ENCODE peak calls at places on chromosomes 13 and 19, in four cellular contexts. G, Y, I and F are unnamed samples.
A peak's percentile ranks its signal among the peaks of the same experiment; 100 is the strongest.

GRCh38 chr19:45518469-45518826 is 11.2 kb downstream of the VASP start:
- DNase-seq in G (no peak), Y (no peak), I (no peak), F (no peak)

GRCh38 chr13:113032291-113032690 is 63.3 kb downstream of the MCF2L start:
- DNase-seq in G (no peak), I (no peak), Y (no peak), F (no peak)

GRCh38 chr13:50989476-50989875 is 79.9 kb downstream of the RNASEH2B start:
- DNase-seq in G (no peak), Y (no peak), I (no peak), F (peak; percentile 13)

GRCh38 chr13:89514534-89515312 is 1832.8 kb upstream of the MIR17HG start:
- DNase-seq in Y (no peak), I (no peak), G (no peak), F (peak; percentile 80)

GRCh38 chr19:55778331-55778730 is 9.4 kb downstream of the RFPL4AL1 start:
- DNase-seq in I (no peak), G (peak; percentile 73), Y (no peak), F (no peak)

GRCh38 chr19:15897738-15898276 is at the start of gene CYP4F2:
- DNase-seq in I (no peak), G (no peak), Y (no peak), F (no peak)

GRCh38 chr13:111117289-111117688 is 2.2 kb downstream of the ARHGEF7 start:
- DNase-seq in I (peak; percentile 51), Y (no peak), G (no peak), F (no peak)

GRCh38 chr19:2477732-2478191 is 1.8 kb downstream of the GADD45B start:
- DNase-seq in I (peak; percentile 67), Y (peak; percentile 27), G (peak; percentile 67), F (peak; percentile 58)

GRCh38 chr19:33295621-33296472 is 6.5 kb downstream of the CEBPA start:
- DNase-seq in I (no peak), G (no peak), Y (no peak), F (no peak)

GRCh38 chr13:83752141-83752540 is 130.1 kb downstream of the SLITRK1 start:
- DNase-seq in I (peak; percentile 38), Y (no peak), G (no peak), F (peak; percentile 73)

GRCh38 chr13:22903925-22904324 is 276.9 kb upstream of the SGCG start:
- DNase-seq in G (no peak), Y (no peak), I (no peak), F (no peak)

GRCh38 chr19:16359964-16360363 is 35.3 kb downstream of the KLF2 start:
- DNase-seq in I (no peak), G (no peak), Y (no peak), F (no peak)

GRCh38 chr13:67736646-67737420 is 506.7 kb upstream of the PCDH9 start:
- DNase-seq in I (peak; percentile 86), Y (no peak), G (peak; percentile 66), F (peak; percentile 90)

GRCh38 chr19:1396019-1396767 is 5.1 kb downstream of the GAMT start:
- DNase-seq in I (no peak), G (peak; percentile 71), Y (no peak), F (no peak)

GRCh38 chr13:24887759-24888158 is 123.8 kb downstream of the RNF17 start:
- DNase-seq in I (no peak), Y (no peak), G (no peak), F (no peak)

GRCh38 chr19:1000095-1000494 is at the start of gene GRIN3B:
- DNase-seq in I (peak; percentile 87), Y (peak; percentile 60), G (peak; percentile 86), F (peak; percentile 44)

GRCh38 chr19:31352782-31353651 is 3.8 kb upstream of the TSHZ3 start:
- DNase-seq in G (no peak), Y (no peak), I (no peak), F (peak; percentile 19)

GRCh38 chr19:48372904-48373303 is 8.7 kb downstream of the SYNGR4 start:
- DNase-seq in I (no peak), Y (no peak), G (no peak), F (no peak)

GRCh38 chr19:5696196-5697021 is 6.3 kb downstream of the RPL36 start:
- DNase-seq in Y (no peak), G (no peak), I (no peak), F (no peak)

GRCh38 chr19:3506384-3507340 is 551 bp downstream of the FZR1 start:
- DNase-seq in G (peak; percentile 64), I (peak; percentile 60), Y (peak; percentile 34), F (no peak)

GRCh38 chr13:90420683-90421082 is 926.8 kb upstream of the MIR17HG start:
- DNase-seq in G (no peak), Y (no peak), I (peak; percentile 11), F (no peak)

GRCh38 chr13:92830821-92831220 is 395.8 kb upstream of the GPC6 start:
- DNase-seq in I (no peak), Y (no peak), G (no peak), F (no peak)

GRCh38 chr19:55410168-55410567 is 2.6 kb upstream of the UBE2S start:
- DNase-seq in G (no peak), I (no peak), Y (no peak), F (no peak)

GRCh38 chr19:18227781-18228271 is 1.6 kb upstream of the PDE4C start:
- DNase-seq in G (peak; percentile 67), I (no peak), Y (no peak), F (no peak)

GRCh38 chr19:40393894-40394815 is 4.2 kb upstream of the HIPK4 start:
- DNase-seq in I (no peak), Y (no peak), G (no peak), F (no peak)

GRCh38 chr13:81197966-81198365 is 857.0 kb upstream of the SPRY2 start:
- DNase-seq in I (no peak), Y (no peak), G (no peak), F (no peak)
- H3K4me1 ChIP-seq in I (no peaks in the 10 kb centered on the region), Y (no peaks in the 10 kb centered on the region), G (no peaks in the 10 kb centered on the region), F (no peaks in the 10 kb centered on the region)

GRCh38 chr13:73687087-73687486 is 447.1 kb downstream of the KLF12 start:
- DNase-seq in I (no peak), Y (no peak), G (no peak), F (peak; percentile 6)

GRCh38 chr13:73683746-73684145 is 450.5 kb downstream of the KLF12 start:
- DNase-seq in I (no peak), G (no peak), Y (no peak), F (no peak)

GRCh38 chr13:73684286-73684685 is 449.9 kb downstream of the KLF12 start:
- DNase-seq in I (no peak), Y (no peak), G (no peak), F (no peak)

GRCh38 chr13:73681779-73682178 is 452.4 kb downstream of the KLF12 start:
- DNase-seq in Y (no peak), G (no peak), I (no peak), F (no peak)

GRCh38 chr13:73684750-73685149 is 449.5 kb downstream of the KLF12 start:
- DNase-seq in G (no peak), I (no peak), Y (no peak), F (no peak)
- H3K4me1 ChIP-seq in G (no peaks in the 10 kb centered on the region), I (peaks cover 12% of the 10 kb centered on the region), Y (no peaks in the 10 kb centered on the region), F (no peaks in the 10 kb centered on the region)

DNA sequence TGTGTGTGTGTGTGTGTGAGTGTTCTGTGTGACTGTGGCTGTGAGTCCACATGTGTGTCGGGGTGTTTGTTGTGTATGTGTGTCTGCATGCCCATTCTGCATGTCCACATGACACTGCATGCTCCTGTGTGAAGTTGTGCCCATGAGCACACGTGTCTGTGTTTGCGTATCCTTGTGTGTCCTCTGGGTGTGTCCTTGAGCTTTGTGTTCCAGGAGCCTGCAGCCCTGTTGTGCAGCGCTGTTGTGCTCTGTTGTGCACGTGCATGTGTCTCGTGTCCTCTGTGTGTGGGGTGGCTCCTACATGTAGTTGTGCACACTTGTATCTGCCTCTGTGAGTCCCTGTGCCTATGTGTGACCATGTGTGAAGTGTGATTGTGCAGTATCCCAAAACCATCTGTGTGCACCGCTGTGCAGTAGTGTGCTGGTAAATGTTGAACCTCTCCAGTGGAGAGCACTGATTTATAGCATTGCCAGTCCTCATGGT is 2.2 kb upstream of the ARHGEF18 start:
- DNase-seq in I (no peak), Y (no peak), G (no peak), F (no peak)
- H3K4me1 ChIP-seq in I (no peaks in the 10 kb centered on the region), Y (peaks cover 52% of the 10 kb centered on the region), G (peaks cover 18% of the 10 kb centered on the region), F (no peaks in the 10 kb centered on the region)

GRCh38 chr19:13163609-13164364 is 13.6 kb downstream of the IER2 start:
- DNase-seq in Y (peak; percentile 44), I (peak; percentile 84), G (peak; percentile 56), F (peak; percentile 85)
- H3K4me1 ChIP-seq in Y (peaks cover 75% of the 10 kb centered on the region), I (peaks cover 52% of the 10 kb centered on the region), G (peaks cover 30% of the 10 kb centered on the region), F (peaks cover 32% of the 10 kb centered on the region)

GRCh38 chr19:7915250-7916136 is 863 bp downstream of the TGFBR3L start:
- DNase-seq in G (no peak), I (no peak), Y (no peak), F (no peak)
- H3K4me1 ChIP-seq in G (peaks cover 30% of the 10 kb centered on the region), I (peaks cover 11% of the 10 kb centered on the region), Y (peaks cover 27% of the 10 kb centered on the region), F (peaks cover 14% of the 10 kb centered on the region)